ENCODE peak calls at places on chromosome 9, in five cellular contexts. One of them, this sample, is unnamed.

GRCh38 chr9:129624168-129624759 is 1.7 kb upstream of the NTMT1 start:
- DNase-seq in Right ventricle myocardium superior: peak
- DNase-seq in OCI-LY7: peak
- DNase-seq in IMR-90: peak
- DNase-seq in GDM1: peak
- DNase-seq in this sample: no peak

GRCh38 chr9:131799177-131799823 is 59.4 kb upstream of the RAPGEF1 start:
- DNase-seq in Right ventricle myocardium superior: peak
- DNase-seq in OCI-LY7: peak
- DNase-seq in IMR-90: peak
- DNase-seq in GDM1: no peak
- DNase-seq in this sample: peak

GRCh38 chr9:121888438-121888775 is 204.7 kb downstream of the TTLL11 start:
- DNase-seq in Right ventricle myocardium superior: no peak
- DNase-seq in OCI-LY7: no peak
- DNase-seq in IMR-90: peak
- DNase-seq in GDM1: no peak
- DNase-seq in this sample: peak

GRCh38 chr9:127451681-127452480 is 571 bp downstream of the LRSAM1 start:
- DNase-seq in Right ventricle myocardium superior: peak
- DNase-seq in OCI-LY7: peak
- DNase-seq in IMR-90: peak
- DNase-seq in GDM1: no peak
- DNase-seq in this sample: peak

GRCh38 chr9:70081120-70081495 is 37.5 kb downstream of the MAMDC2 start:
- DNase-seq in Right ventricle myocardium superior: no peak
- DNase-seq in OCI-LY7: no peak
- DNase-seq in IMR-90: peak
- DNase-seq in GDM1: no peak
- DNase-seq in this sample: peak

GRCh38 chr9:77433675-77434445 is 214.3 kb downstream of the GNA14 start:
- DNase-seq in Right ventricle myocardium superior: peak
- DNase-seq in OCI-LY7: peak
- DNase-seq in IMR-90: peak
- DNase-seq in GDM1: peak
- DNase-seq in this sample: peak

GRCh38 chr9:123996731-123997421 is 14.7 kb upstream of the LHX2 start:
- DNase-seq in Right ventricle myocardium superior: peak
- DNase-seq in OCI-LY7: no peak
- DNase-seq in IMR-90: no peak
- DNase-seq in GDM1: no peak
- DNase-seq in this sample: no peak

GRCh38 chr9:27426717-27427645 is 97.1 kb upstream of the IFNK start:
- DNase-seq in Right ventricle myocardium superior: no peak
- DNase-seq in OCI-LY7: no peak
- DNase-seq in IMR-90: peak
- DNase-seq in GDM1: no peak
- DNase-seq in this sample: peak

GRCh38 chr9:115063058-115063850 is 54.7 kb downstream of the TNC start:
- DNase-seq in Right ventricle myocardium superior: no peak
- DNase-seq in OCI-LY7: no peak
- DNase-seq in IMR-90: peak
- DNase-seq in GDM1: no peak
- DNase-seq in this sample: peak

GRCh38 chr9:84317563-84317962 is 23.0 kb downstream of the SLC28A3 start:
- DNase-seq in Right ventricle myocardium superior: no peak
- DNase-seq in OCI-LY7: no peak
- DNase-seq in IMR-90: no peak
- DNase-seq in GDM1: no peak
- DNase-seq in this sample: no peak

GRCh38 chr9:98010450-98010849 is 27.3 kb downstream of the ANP32B start:
- DNase-seq in Right ventricle myocardium superior: no peak
- DNase-seq in OCI-LY7: peak
- DNase-seq in IMR-90: peak
- DNase-seq in GDM1: no peak
- DNase-seq in this sample: peak

GRCh38 chr9:129489838-129490582 is 130.9 kb downstream of the C9orf50 start:
- DNase-seq in Right ventricle myocardium superior: peak
- DNase-seq in OCI-LY7: no peak
- DNase-seq in IMR-90: peak
- DNase-seq in GDM1: no peak
- DNase-seq in this sample: no peak

GRCh38 chr9:118230319-118230718 is 526.1 kb downstream of the TLR4 start:
- DNase-seq in Right ventricle myocardium superior: no peak
- DNase-seq in OCI-LY7: no peak
- DNase-seq in IMR-90: no peak
- DNase-seq in GDM1: no peak
- DNase-seq in this sample: no peak

GRCh38 chr9:137000177-137000930 is 4.0 kb upstream of the CLIC3 start:
- DNase-seq in Right ventricle myocardium superior: no peak
- DNase-seq in OCI-LY7: peak
- DNase-seq in IMR-90: peak
- DNase-seq in GDM1: peak
- DNase-seq in this sample: peak

GRCh38 chr9:114779352-114779845 is 26.4 kb downstream of the TNFSF15 start:
- DNase-seq in Right ventricle myocardium superior: peak
- DNase-seq in OCI-LY7: no peak
- DNase-seq in IMR-90: no peak
- DNase-seq in GDM1: no peak
- DNase-seq in this sample: no peak

GRCh38 chr9:84140535-84141101 is 160.0 kb downstream of the RMI1 start:
- DNase-seq in Right ventricle myocardium superior: peak
- DNase-seq in OCI-LY7: no peak
- DNase-seq in IMR-90: peak
- DNase-seq in GDM1: no peak
- DNase-seq in this sample: peak

GRCh38 chr9:137318976-137319375 is 16.9 kb upstream of the NRARP start:
- DNase-seq in Right ventricle myocardium superior: peak
- DNase-seq in OCI-LY7: no peak
- DNase-seq in IMR-90: peak
- DNase-seq in GDM1: no peak
- DNase-seq in this sample: no peak

GRCh38 chr9:128122809-128123175 is 4.7 kb downstream of the PTGES2 start:
- DNase-seq in Right ventricle myocardium superior: peak
- DNase-seq in OCI-LY7: no peak
- DNase-seq in IMR-90: no peak
- DNase-seq in GDM1: no peak
- DNase-seq in this sample: no peak

GRCh38 chr9:120950421-120951388 is 24.1 kb upstream of the TRAF1 start:
- DNase-seq in Right ventricle myocardium superior: no peak
- DNase-seq in OCI-LY7: no peak
- DNase-seq in IMR-90: no peak
- DNase-seq in GDM1: no peak
- DNase-seq in this sample: no peak

GRCh38 chr9:37575511-37575914 is 667 bp downstream of the FBXO10 start:
- DNase-seq in Right ventricle myocardium superior: no peak
- DNase-seq in OCI-LY7: peak
- DNase-seq in IMR-90: no peak
- DNase-seq in GDM1: no peak
- DNase-seq in this sample: no peak

GRCh38 chr9:95670122-95670521 is 153.4 kb upstream of the PTCH1 start:
- DNase-seq in Right ventricle myocardium superior: no peak
- DNase-seq in OCI-LY7: no peak
- DNase-seq in IMR-90: no peak
- DNase-seq in GDM1: no peak
- DNase-seq in this sample: no peak

GRCh38 chr9:110744753-110745522 is 76.3 kb downstream of the MUSK start:
- DNase-seq in Right ventricle myocardium superior: no peak
- DNase-seq in OCI-LY7: no peak
- DNase-seq in IMR-90: peak
- DNase-seq in GDM1: no peak
- DNase-seq in this sample: peak

GRCh38 chr9:123000371-123001068 is 32.9 kb upstream of the GPR21 start:
- DNase-seq in Right ventricle myocardium superior: no peak
- DNase-seq in OCI-LY7: no peak
- DNase-seq in IMR-90: no peak
- DNase-seq in GDM1: no peak
- DNase-seq in this sample: no peak

GRCh38 chr9:77215874-77216273 is 38.5 kb downstream of the VPS13A start:
- DNase-seq in Right ventricle myocardium superior: no peak
- DNase-seq in OCI-LY7: peak
- DNase-seq in IMR-90: peak
- DNase-seq in GDM1: no peak
- DNase-seq in this sample: peak

GRCh38 chr9:86491634-86492266 is 137.5 kb upstream of the TUT7 start:
- DNase-seq in Right ventricle myocardium superior: no peak
- DNase-seq in OCI-LY7: no peak
- DNase-seq in IMR-90: no peak
- DNase-seq in GDM1: no peak
- DNase-seq in this sample: no peak

This sample was measured in fibroblast of lung.